ENCODE peak calls at places on chromosomes 13 and 19, in seven cellular contexts. W, Y, P, E, F, S and L are unnamed samples.

GRCh38 chr13:72757792-72758535 is 23.7 kb downstream of the DIS3 start:
- DNase-seq in Y (no peak), E (no peak), P (no peak), F (no peak), S (no peak), W (no peak), L (no peak)

GRCh38 chr13:43728411-43728810 is 58.4 kb downstream of the ENOX1 start:
- DNase-seq in P (no peak), F (no peak), E (no peak), W (no peak), Y (no peak), S (no peak), L (no peak)

GRCh38 chr19:1177322-1178114 is 3.5 kb upstream of the SBNO2 start:
- DNase-seq in F (peak), S (no peak), Y (no peak), W (no peak), P (no peak), E (no peak), L (no peak)

GRCh38 chr13:44470623-44471562 is 97.3 kb downstream of the SERP2 start:
- DNase-seq in F (no peak), E (no peak), W (no peak), Y (no peak), S (no peak), P (no peak), L (peak)

GRCh38 chr13:37747071-37747612 is 122.4 kb downstream of the TRPC4 start:
- DNase-seq in F (no peak), S (no peak), E (no peak), W (no peak), Y (no peak), P (no peak), L (peak)

GRCh38 chr19:39970424-39970673 is 616 bp upstream of the PSMC4 start:
- DNase-seq in Y (no peak), S (no peak), W (no peak), P (no peak), F (no peak), E (no peak), L (peak)

GRCh38 chr13:73535341-73535740 is 476.5 kb downstream of the KLF5 start:
- DNase-seq in F (no peak), P (no peak), S (no peak), W (no peak), E (no peak), Y (no peak), L (no peak)

GRCh38 chr13:95650691-95651090 is 6.2 kb upstream of the DZIP1 start:
- DNase-seq in W (no peak), E (no peak), F (no peak), S (no peak), Y (no peak), P (no peak), L (no peak)

GRCh38 chr19:16540948-16541347 is 1.3 kb downstream of the CHERP start:
- DNase-seq in W (no peak), E (no peak), P (no peak), S (no peak), Y (no peak), F (no peak), L (no peak)

GRCh38 chr19:49132974-49133609 is 13.7 kb downstream of the PPFIA3 start:
- DNase-seq in F (no peak), W (no peak), Y (peak), E (no peak), S (no peak), P (no peak), L (no peak)

GRCh38 chr19:58559275-58560006 is 1.0 kb upstream of the UBE2M start:
- DNase-seq in Y (peak), P (peak), S (peak), F (peak), E (peak), W (peak), L (no peak)